ENCODE peak calls at places on chromosomes 11 and 22, in four cellular contexts. One of them, this sample, is unnamed.
A peak's percentile ranks its signal among the peaks of the same experiment; 100 is the strongest.

GRCh38 chr11:12276356-12276755 is 101.0 kb upstream of the PARVA start:
- DNase-seq in prostate gland: no peak
- DNase-seq in sigmoid colon: peak; percentile 35
- DNase-seq in stomach: peak; percentile 22
- DNase-seq in this sample: no peak

GRCh38 chr11:30740071-30740470 is 153.9 kb upstream of the MPPED2 start:
- DNase-seq in prostate gland: no peak
- DNase-seq in sigmoid colon: no peak
- DNase-seq in stomach: no peak
- DNase-seq in this sample: no peak

GRCh38 chr22:39166547-39166946 is 14.1 kb upstream of the CBX7 start:
- DNase-seq in prostate gland: no peak
- DNase-seq in sigmoid colon: no peak
- DNase-seq in stomach: no peak
- DNase-seq in this sample: no peak

GRCh38 chr11:66891849-66892660 is 35.2 kb downstream of the LRFN4 start:
- DNase-seq in prostate gland: no peak
- DNase-seq in sigmoid colon: no peak
- DNase-seq in stomach: peak; percentile 70
- DNase-seq in this sample: peak; percentile 54

GRCh38 chr11:110329441-110329840 is 33.0 kb upstream of the RDX start:
- DNase-seq in prostate gland: no peak
- DNase-seq in sigmoid colon: no peak
- DNase-seq in stomach: no peak
- DNase-seq in this sample: no peak

GRCh38 chr11:117607449-117607848 is 189.6 kb downstream of the DSCAML1 start:
- DNase-seq in prostate gland: no peak
- DNase-seq in sigmoid colon: no peak
- DNase-seq in stomach: no peak
- DNase-seq in this sample: no peak

GRCh38 chr22:27993201-27993635 is 74.2 kb upstream of the PITPNB start:
- DNase-seq in prostate gland: no peak
- DNase-seq in sigmoid colon: peak; percentile 57
- DNase-seq in stomach: peak; percentile 13
- DNase-seq in this sample: peak; percentile 41

GRCh38 chr22:25564320-25564978 is at the start of gene GRK3:
- DNase-seq in prostate gland: peak; percentile 75
- DNase-seq in sigmoid colon: peak; percentile 88
- DNase-seq in stomach: peak; percentile 55
- DNase-seq in this sample: peak; percentile 59

GRCh38 chr11:76244311-76245061 is 38.2 kb upstream of the WNT11 start:
- DNase-seq in prostate gland: no peak
- DNase-seq in sigmoid colon: no peak
- DNase-seq in stomach: no peak
- DNase-seq in this sample: no peak

GRCh38 chr22:25202290-25202921 is 2.7 kb downstream of the CRYBB3 start:
- DNase-seq in prostate gland: peak; percentile 41
- DNase-seq in sigmoid colon: no peak
- DNase-seq in stomach: peak; percentile 60
- DNase-seq in this sample: no peak

GRCh38 chr11:60739114-60739513 is 14.6 kb downstream of the MS4A18 start:
- DNase-seq in prostate gland: no peak
- DNase-seq in sigmoid colon: no peak
- DNase-seq in stomach: no peak
- DNase-seq in this sample: no peak

GRCh38 chr11:67056640-67057409 is at the start of gene RHOD:
- DNase-seq in prostate gland: peak; percentile 54
- DNase-seq in sigmoid colon: no peak
- DNase-seq in stomach: peak; percentile 80
- DNase-seq in this sample: peak; percentile 64

GRCh38 chr11:70699294-70700221 is 301.2 kb downstream of the CTTN start:
- DNase-seq in prostate gland: no peak
- DNase-seq in sigmoid colon: no peak
- DNase-seq in stomach: no peak
- DNase-seq in this sample: no peak

GRCh38 chr11:102559839-102560238 is 29.3 kb upstream of the MMP7 start:
- DNase-seq in prostate gland: no peak
- DNase-seq in sigmoid colon: no peak
- DNase-seq in stomach: no peak
- DNase-seq in this sample: no peak

GRCh38 chr11:70063555-70063954 is 14.6 kb upstream of the ANO1 start:
- DNase-seq in prostate gland: peak; percentile 60
- DNase-seq in sigmoid colon: no peak
- DNase-seq in stomach: no peak
- DNase-seq in this sample: no peak

GRCh38 chr22:24426859-24427499 is 420 bp upstream of the ADORA2A start:
- DNase-seq in prostate gland: no peak
- DNase-seq in sigmoid colon: no peak
- DNase-seq in stomach: no peak
- DNase-seq in this sample: no peak

GRCh38 chr11:117877120-117877784 is 794 bp upstream of the FXYD6 start:
- DNase-seq in prostate gland: no peak
- DNase-seq in sigmoid colon: peak; percentile 84
- DNase-seq in stomach: no peak
- DNase-seq in this sample: no peak

GRCh38 chr11:69339041-69339733 is 45.2 kb downstream of the MYEOV start:
- DNase-seq in prostate gland: no peak
- DNase-seq in sigmoid colon: no peak
- DNase-seq in stomach: peak; percentile 22
- DNase-seq in this sample: peak; percentile 34

GRCh38 chr11:35798423-35798822 is 135.8 kb downstream of the TRIM44 start:
- DNase-seq in prostate gland: no peak
- DNase-seq in sigmoid colon: no peak
- DNase-seq in stomach: no peak
- DNase-seq in this sample: no peak

GRCh38 chr11:115503083-115503885 is 931 bp downstream of the CADM1 start:
- DNase-seq in prostate gland: peak; percentile 77
- DNase-seq in sigmoid colon: peak; percentile 81
- DNase-seq in stomach: peak; percentile 69
- DNase-seq in this sample: peak; percentile 48

GRCh38 chr11:1929621-1930447 is 10.3 kb downstream of the TNNT3 start:
- DNase-seq in prostate gland: no peak
- DNase-seq in sigmoid colon: no peak
- DNase-seq in stomach: no peak
- DNase-seq in this sample: no peak

GRCh38 chr11:44611687-44612437 is 46.4 kb downstream of the CD82 start:
- DNase-seq in prostate gland: no peak
- DNase-seq in sigmoid colon: no peak
- DNase-seq in stomach: no peak
- DNase-seq in this sample: no peak

GRCh38 chr11:75565916-75566762 is 4.1 kb downstream of the SERPINH1 start:
- DNase-seq in prostate gland: no peak
- DNase-seq in sigmoid colon: no peak
- DNase-seq in stomach: no peak
- DNase-seq in this sample: no peak

GRCh38 chr11:72741849-72742521 is 10.2 kb downstream of the ARAP1 start:
- DNase-seq in prostate gland: no peak
- DNase-seq in sigmoid colon: no peak
- DNase-seq in stomach: no peak
- DNase-seq in this sample: no peak

GRCh38 chr11:8870461-8871282 is 40.3 kb upstream of the AKIP1 start:
- DNase-seq in prostate gland: peak; percentile 68
- DNase-seq in sigmoid colon: peak; percentile 79
- DNase-seq in stomach: peak; percentile 75
- DNase-seq in this sample: peak; percentile 59

GRCh38 chr22:50012201-50013181 is at the start of gene IL17REL:
- DNase-seq in prostate gland: no peak
- DNase-seq in sigmoid colon: peak; percentile 55
- DNase-seq in stomach: peak; percentile 55
- DNase-seq in this sample: no peak

GRCh38 chr11:45537617-45538016 is 127.8 kb downstream of the CHST1 start:
- DNase-seq in prostate gland: no peak
- DNase-seq in sigmoid colon: no peak
- DNase-seq in stomach: no peak
- DNase-seq in this sample: no peak

GRCh38 chr22:32396746-32397145 is 15.3 kb downstream of the RTCB start:
- DNase-seq in prostate gland: no peak
- DNase-seq in sigmoid colon: no peak
- DNase-seq in stomach: no peak
- DNase-seq in this sample: no peak

GRCh38 chr11:35005156-35005780 is 88.8 kb downstream of the PDHX start:
- DNase-seq in prostate gland: peak; percentile 77
- DNase-seq in sigmoid colon: no peak
- DNase-seq in stomach: peak; percentile 59
- DNase-seq in this sample: no peak

GRCh38 chr22:25564979-25565677 is 653 bp downstream of the GRK3 start:
- DNase-seq in prostate gland: peak; percentile 47
- DNase-seq in sigmoid colon: peak; percentile 70
- DNase-seq in stomach: no peak
- DNase-seq in this sample: peak; percentile 30

GRCh38 chr22:48086246-48086645 is 1323.8 kb downstream of the TBC1D22A start:
- DNase-seq in prostate gland: no peak
- DNase-seq in sigmoid colon: no peak
- DNase-seq in stomach: no peak
- DNase-seq in this sample: no peak

GRCh38 chr11:117145393-117145761 is 1.3 kb downstream of the PAFAH1B2 start:
- DNase-seq in prostate gland: peak; percentile 39
- DNase-seq in sigmoid colon: no peak
- DNase-seq in stomach: no peak
- DNase-seq in this sample: no peak

GRCh38 chr11:78022397-78023396 is at the start of gene KCTD14:
- DNase-seq in prostate gland: peak; percentile 37
- DNase-seq in sigmoid colon: peak; percentile 66
- DNase-seq in stomach: peak; percentile 75
- DNase-seq in this sample: peak; percentile 70
- TF ChIP-seq POLR2A in prostate gland: peak; percentile 53
- TF ChIP-seq POLR2A in sigmoid colon: no peak
- TF ChIP-seq POLR2A in stomach: peak; percentile 13
- TF ChIP-seq POLR2A in this sample: no peak

GRCh38 chr22:31106651-31107205 is 640 bp downstream of the SELENOM start:
- DNase-seq in prostate gland: no peak
- DNase-seq in sigmoid colon: peak; percentile 82
- DNase-seq in stomach: no peak
- DNase-seq in this sample: no peak

GRCh38 chr22:31104869-31105268 is 2.5 kb downstream of the SELENOM start:
- DNase-seq in prostate gland: no peak
- DNase-seq in sigmoid colon: peak; percentile 83
- DNase-seq in stomach: no peak
- DNase-seq in this sample: no peak

GRCh38 chr22:31107206-31108118 is at the start of gene SELENOM:
- DNase-seq in prostate gland: peak; percentile 98
- DNase-seq in sigmoid colon: peak; percentile 99
- DNase-seq in stomach: peak; percentile 97
- DNase-seq in this sample: peak; percentile 98

GRCh38 chr22:31105282-31105929 is 2.0 kb downstream of the SELENOM start:
- DNase-seq in prostate gland: no peak
- DNase-seq in sigmoid colon: peak; percentile 79
- DNase-seq in stomach: no peak
- DNase-seq in this sample: no peak

DNA sequence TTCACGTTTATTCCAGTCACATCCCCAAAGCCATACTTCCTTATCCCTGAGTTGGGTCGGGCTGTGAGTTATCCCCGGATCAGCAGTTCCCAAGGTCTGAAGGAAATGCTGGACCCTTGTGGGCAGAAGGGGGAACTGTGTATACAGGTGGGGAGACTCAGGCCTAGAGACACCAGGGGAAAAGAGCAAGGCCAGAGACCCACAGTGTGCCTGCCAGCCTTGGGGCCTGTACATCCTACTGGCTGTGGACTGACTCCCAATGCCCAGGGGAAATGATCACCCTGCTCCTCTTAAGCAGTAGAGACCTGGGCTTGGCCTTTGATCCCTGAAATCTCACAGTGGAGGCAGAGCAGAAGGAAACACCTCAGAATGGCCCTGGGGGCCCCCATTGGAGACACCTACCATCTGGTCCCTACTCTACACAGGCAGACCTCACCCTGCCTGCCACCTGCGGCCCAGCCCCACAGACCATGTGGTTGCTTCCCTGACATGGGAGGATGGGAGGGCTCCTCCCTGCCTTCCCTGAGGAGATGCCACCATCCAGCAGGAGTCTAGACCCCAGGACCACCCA is 1.3 kb downstream of the SELENOM start:
- DNase-seq in prostate gland: no peak
- DNase-seq in sigmoid colon: peak; percentile 84
- DNase-seq in stomach: no peak
- DNase-seq in this sample: no peak
- H3K4me3 ChIP-seq in prostate gland: peak overlapping the region; percentile 91
- H3K4me3 ChIP-seq in sigmoid colon: peak overlapping the region; percentile 98
- H3K4me3 ChIP-seq in stomach: peak overlapping the region; percentile 76
- H3K4me3 ChIP-seq in this sample: peak overlapping the region; percentile 98

GRCh38 chr11:64971421-64972233 is at the start of gene MAJIN:
- DNase-seq in prostate gland: peak; percentile 55
- DNase-seq in sigmoid colon: peak; percentile 93
- DNase-seq in stomach: peak; percentile 91
- DNase-seq in this sample: peak; percentile 69
- TF ChIP-seq POLR2AphosphoS5 in prostate gland: peak; percentile 88
- TF ChIP-seq POLR2AphosphoS5 in sigmoid colon: peak; percentile 28
- TF ChIP-seq POLR2AphosphoS5 in stomach: peak; percentile 89
- TF ChIP-seq POLR2AphosphoS5 in this sample: peak; percentile 15

DNA sequence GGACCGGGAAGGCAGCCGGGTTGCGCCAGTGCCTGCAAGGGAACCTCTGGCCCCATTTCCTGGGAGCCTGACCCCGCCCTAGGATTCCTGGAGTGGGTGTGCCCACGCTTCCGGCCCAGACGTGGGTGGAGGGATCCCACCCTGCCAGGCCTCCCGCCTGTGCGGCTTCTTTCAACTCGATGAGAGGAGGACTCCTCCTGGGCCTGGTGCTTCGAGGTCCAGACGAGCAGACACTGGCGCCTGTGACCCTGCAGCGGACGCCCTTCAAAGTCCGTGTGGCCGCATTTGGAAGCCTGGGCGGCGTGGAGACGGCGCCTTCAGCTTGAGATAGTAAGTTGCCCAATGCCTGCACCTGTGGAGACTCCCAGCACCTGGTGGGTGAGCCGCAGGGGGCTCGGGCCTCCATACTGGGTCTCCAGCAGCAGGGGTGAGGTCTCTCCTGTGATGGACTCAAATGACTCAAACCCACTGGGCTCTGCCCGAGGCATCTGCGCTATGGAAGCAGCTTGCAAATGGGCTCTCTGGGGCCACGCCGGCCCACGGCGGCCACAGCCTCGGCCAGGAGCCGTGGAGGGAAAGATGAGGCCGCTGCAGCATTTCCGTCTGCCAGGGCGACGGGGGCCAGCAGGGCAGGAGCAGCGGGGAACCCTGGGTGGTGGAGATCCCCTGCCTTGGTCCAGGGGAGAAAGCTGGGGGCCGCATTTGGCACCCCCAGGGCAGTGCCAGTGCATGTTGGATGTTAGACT is 64.3 kb upstream of the PPARA start:
- DNase-seq in prostate gland: peak; percentile 81
- DNase-seq in sigmoid colon: peak; percentile 90
- DNase-seq in stomach: peak; percentile 87
- DNase-seq in this sample: peak; percentile 71
- TF ChIP-seq POLR2A in prostate gland: peak; percentile 44
- TF ChIP-seq POLR2A in sigmoid colon: no peak
- TF ChIP-seq POLR2A in stomach: no peak
- TF ChIP-seq POLR2A in this sample: no peak